ENCODE peak calls at places on chromosomes 11 and 22, in seven cellular contexts. One of them, this sample, is unnamed.
A peak's percentile ranks its signal among the peaks of the same experiment; 100 is the strongest.

GRCh38 chr11:72562431-72562830 is 111.8 kb downstream of the PDE2A start:
- DNase-seq in activated T-helper 9 cell treated with anti-CD3 and anti-CD28 coated beads, Interleukin-2, amount 50 U/mL, for 16 hours: no peak
- DNase-seq in kidney tubule cell: peak; percentile 80
- DNase-seq in CD4-positive, alpha-beta T cell: no peak
- DNase-seq in nucleus accumbens: no peak
- DNase-seq in SJSA1: no peak
- DNase-seq in dorsolateral prefrontal cortex: no peak
- DNase-seq in this sample: no peak

GRCh38 chr11:72712168-72712721 is 38.0 kb upstream of the PDE2A start:
- DNase-seq in SJSA1: no peak
- DNase-seq in dorsolateral prefrontal cortex: peak; percentile 48
- DNase-seq in kidney tubule cell: no peak
- DNase-seq in nucleus accumbens: peak; percentile 29
- DNase-seq in CD4-positive, alpha-beta T cell: no peak
- DNase-seq in activated T-helper 9 cell treated with anti-CD3 and anti-CD28 coated beads, Interleukin-2, amount 50 U/mL, for 16 hours: no peak
- DNase-seq in this sample: no peak

GRCh38 chr22:48444320-48445112 is 1383.2 kb downstream of the BRD1 start:
- DNase-seq in nucleus accumbens: no peak
- DNase-seq in SJSA1: peak; percentile 51
- DNase-seq in CD4-positive, alpha-beta T cell: no peak
- DNase-seq in activated T-helper 9 cell treated with anti-CD3 and anti-CD28 coated beads, Interleukin-2, amount 50 U/mL, for 16 hours: no peak
- DNase-seq in kidney tubule cell: peak; percentile 15
- DNase-seq in dorsolateral prefrontal cortex: no peak
- DNase-seq in this sample: no peak

GRCh38 chr11:6405039-6405667 is 13.7 kb downstream of the APBB1 start:
- DNase-seq in kidney tubule cell: no peak
- DNase-seq in dorsolateral prefrontal cortex: peak; percentile 65
- DNase-seq in nucleus accumbens: no peak
- DNase-seq in activated T-helper 9 cell treated with anti-CD3 and anti-CD28 coated beads, Interleukin-2, amount 50 U/mL, for 16 hours: no peak
- DNase-seq in CD4-positive, alpha-beta T cell: no peak
- DNase-seq in SJSA1: no peak
- DNase-seq in this sample: no peak

GRCh38 chr11:12773591-12773990 is 99.4 kb downstream of the TEAD1 start:
- DNase-seq in CD4-positive, alpha-beta T cell: no peak
- DNase-seq in kidney tubule cell: no peak
- DNase-seq in activated T-helper 9 cell treated with anti-CD3 and anti-CD28 coated beads, Interleukin-2, amount 50 U/mL, for 16 hours: no peak
- DNase-seq in SJSA1: no peak
- DNase-seq in nucleus accumbens: no peak
- DNase-seq in dorsolateral prefrontal cortex: no peak
- DNase-seq in this sample: no peak

GRCh38 chr11:8871283-8871775 is 39.7 kb upstream of the AKIP1 start:
- DNase-seq in activated T-helper 9 cell treated with anti-CD3 and anti-CD28 coated beads, Interleukin-2, amount 50 U/mL, for 16 hours: no peak
- DNase-seq in CD4-positive, alpha-beta T cell: no peak
- DNase-seq in dorsolateral prefrontal cortex: peak; percentile 37
- DNase-seq in SJSA1: peak; percentile 70
- DNase-seq in kidney tubule cell: peak; percentile 54
- DNase-seq in nucleus accumbens: peak; percentile 27
- DNase-seq in this sample: peak; percentile 25

GRCh38 chr11:533586-534196 is 1.7 kb downstream of the HRAS start:
- DNase-seq in kidney tubule cell: no peak
- DNase-seq in nucleus accumbens: no peak
- DNase-seq in SJSA1: no peak
- DNase-seq in activated T-helper 9 cell treated with anti-CD3 and anti-CD28 coated beads, Interleukin-2, amount 50 U/mL, for 16 hours: no peak
- DNase-seq in CD4-positive, alpha-beta T cell: no peak
- DNase-seq in dorsolateral prefrontal cortex: no peak
- DNase-seq in this sample: no peak

GRCh38 chr22:43555561-43556515 is 144.0 kb downstream of the MPPED1 start:
- DNase-seq in CD4-positive, alpha-beta T cell: no peak
- DNase-seq in nucleus accumbens: no peak
- DNase-seq in activated T-helper 9 cell treated with anti-CD3 and anti-CD28 coated beads, Interleukin-2, amount 50 U/mL, for 16 hours: no peak
- DNase-seq in dorsolateral prefrontal cortex: no peak
- DNase-seq in kidney tubule cell: no peak
- DNase-seq in SJSA1: no peak
- DNase-seq in this sample: no peak

GRCh38 chr22:26972281-26972680 is 314.9 kb downstream of the MIAT start:
- DNase-seq in kidney tubule cell: no peak
- DNase-seq in CD4-positive, alpha-beta T cell: no peak
- DNase-seq in nucleus accumbens: no peak
- DNase-seq in SJSA1: no peak
- DNase-seq in activated T-helper 9 cell treated with anti-CD3 and anti-CD28 coated beads, Interleukin-2, amount 50 U/mL, for 16 hours: no peak
- DNase-seq in dorsolateral prefrontal cortex: no peak
- DNase-seq in this sample: no peak

GRCh38 chr11:68749061-68749491 is 2.2 kb downstream of the TESMIN start:
- DNase-seq in nucleus accumbens: no peak
- DNase-seq in activated T-helper 9 cell treated with anti-CD3 and anti-CD28 coated beads, Interleukin-2, amount 50 U/mL, for 16 hours: no peak
- DNase-seq in kidney tubule cell: no peak
- DNase-seq in SJSA1: no peak
- DNase-seq in CD4-positive, alpha-beta T cell: no peak
- DNase-seq in dorsolateral prefrontal cortex: no peak
- DNase-seq in this sample: no peak

This sample was measured in T1000.